ENCODE peak calls at places on chromosomes 16 and 17, in four cellular contexts. Q is AG04450, A is left ventricle myocardium inferior, J is HFF-Myc. K is an unnamed sample.

GRCh38 chr17:36935681-36936454 is 1.4 kb upstream of the LHX1 start:
- DNase-seq in Q (no peak), J (no peak), A (no peak), K (no peak)

GRCh38 chr16:28181557-28181914 is 30.2 kb downstream of the XPO6 start:
- DNase-seq in Q (peak; percentile 91), J (peak; percentile 82), A (no peak), K (peak; percentile 93)

GRCh38 chr16:56734429-56734828 is 4.5 kb downstream of the NUP93 start:
- DNase-seq in J (no peak), Q (no peak), A (no peak), K (no peak)

GRCh38 chr17:50326831-50327364 is 19.0 kb upstream of the XYLT2 start:
- DNase-seq in A (no peak), J (no peak), Q (no peak), K (no peak)

GRCh38 chr17:41308251-41308917 is 725 bp downstream of the KRTAP16-1 start:
- DNase-seq in Q (no peak), J (no peak), A (peak; percentile 58), K (no peak)

GRCh38 chr17:73208139-73208827 is 15.4 kb downstream of the COG1 start:
- DNase-seq in Q (no peak), J (no peak), A (no peak), K (no peak)

GRCh38 chr17:77571141-77571540 is 387.4 kb upstream of the TNRC6C start:
- DNase-seq in A (no peak), J (no peak), Q (no peak), K (no peak)

GRCh38 chr17:67558740-67559380 is 158.9 kb upstream of the NOL11 start:
- DNase-seq in A (no peak), J (no peak), Q (no peak), K (no peak)

GRCh38 chr17:79515646-79516604 is 94.9 kb downstream of the RBFOX3 start:
- DNase-seq in A (no peak), Q (no peak), J (no peak), K (no peak)

GRCh38 chr16:49093939-49094338 is 187.7 kb downstream of the CBLN1 start:
- DNase-seq in J (no peak), A (no peak), Q (no peak), K (no peak)

GRCh38 chr16:57071840-57072541 is 20.4 kb upstream of the CPNE2 start:
- DNase-seq in Q (no peak), J (peak; percentile 17), A (no peak), K (no peak)

GRCh38 chr17:39001703-39002637 is 34.8 kb upstream of the FBXO47 start:
- DNase-seq in Q (no peak), A (peak; percentile 85), J (peak; percentile 71), K (no peak)

GRCh38 chr17:71635187-71635586 is 485.6 kb upstream of the SOX9 start:
- DNase-seq in Q (no peak), A (no peak), J (no peak), K (no peak)

GRCh38 chr16:53545433-53545832 is 42.4 kb upstream of the AKTIP start:
- DNase-seq in Q (no peak), A (no peak), J (no peak), K (no peak)

GRCh38 chr16:26727801-26728200 is 338.9 kb upstream of the C16orf82 start:
- DNase-seq in A (no peak), Q (no peak), J (no peak), K (no peak)

GRCh38 chr16:84532299-84532724 is 27.9 kb upstream of the MEAK7 start:
- DNase-seq in A (peak; percentile 61), Q (peak; percentile 94), J (peak; percentile 86), K (peak; percentile 74)

GRCh38 chr16:75000481-75001081 is 1.8 kb downstream of the ZNRF1 start:
- DNase-seq in A (no peak), J (no peak), Q (no peak), K (no peak)
- TF ChIP-seq CTCF in A (no peak), J (no peak), Q (no peak), K (no peak)

GRCh38 chr16:79597775-79598174 is 2.8 kb downstream of the MAF start:
- DNase-seq in Q (no peak), A (no peak), J (no peak), K (no peak)

GRCh38 chr16:79599837-79600635 is 501 bp downstream of the MAF start:
- DNase-seq in Q (no peak), A (peak; percentile 73), J (no peak), K (no peak)

GRCh38 chr16:79597277-79597676 is 3.3 kb downstream of the MAF start:
- DNase-seq in A (no peak), J (no peak), Q (no peak), K (no peak)

GRCh38 chr16:79599256-79599836 is 1.2 kb downstream of the MAF start:
- DNase-seq in J (no peak), Q (no peak), A (peak; percentile 29), K (no peak)

DNA sequence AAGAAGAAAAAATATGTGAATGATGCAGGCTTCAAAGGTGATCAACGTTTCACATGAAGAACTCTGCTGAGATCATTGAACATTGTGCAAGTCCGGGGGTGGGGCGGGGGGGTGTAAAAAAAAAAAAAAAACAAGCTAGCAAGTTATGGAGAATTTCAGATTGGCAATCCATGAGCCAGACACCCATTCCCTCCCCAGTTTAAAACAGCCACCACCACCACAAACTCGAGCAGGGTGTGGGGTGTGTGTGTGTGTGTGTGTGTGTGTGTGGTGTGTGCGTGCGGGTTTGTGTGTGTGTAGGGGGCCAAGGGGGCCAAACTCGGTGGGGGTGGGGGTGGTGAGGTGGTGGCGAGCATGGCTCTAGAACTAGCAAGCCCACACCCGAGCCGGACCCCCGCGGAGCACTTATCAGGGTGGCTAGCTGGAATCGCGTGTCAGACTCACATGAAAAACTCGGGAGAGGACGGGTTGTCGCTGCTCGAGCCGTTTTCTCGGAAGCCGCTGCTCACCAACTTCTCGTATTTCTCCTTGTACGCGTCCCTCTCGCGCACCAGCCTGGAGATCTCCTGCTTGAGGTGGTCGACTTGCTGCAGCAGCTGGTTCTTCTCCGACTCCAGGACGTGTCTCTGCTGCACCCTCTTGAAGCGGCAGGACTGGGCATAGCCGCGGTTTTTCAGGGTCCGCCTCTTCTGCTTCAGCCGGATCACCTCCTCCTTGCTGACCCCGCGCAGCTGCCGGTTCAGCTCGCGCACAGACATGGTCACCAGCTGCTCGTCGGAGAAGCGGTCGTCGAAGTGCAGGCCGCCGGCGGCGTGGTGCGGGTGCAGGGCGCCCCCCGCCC is 2.0 kb downstream of the MAF start:
- DNase-seq in Q (no peak), A (peak; percentile 62), J (no peak), K (peak; percentile 31)
- H3K4me3 ChIP-seq in Q (peak overlapping the region; percentile 25), A (peak overlapping the region; percentile 79), J (no peak overlapping the region), K (peak overlapping the region; percentile 46)

DNA sequence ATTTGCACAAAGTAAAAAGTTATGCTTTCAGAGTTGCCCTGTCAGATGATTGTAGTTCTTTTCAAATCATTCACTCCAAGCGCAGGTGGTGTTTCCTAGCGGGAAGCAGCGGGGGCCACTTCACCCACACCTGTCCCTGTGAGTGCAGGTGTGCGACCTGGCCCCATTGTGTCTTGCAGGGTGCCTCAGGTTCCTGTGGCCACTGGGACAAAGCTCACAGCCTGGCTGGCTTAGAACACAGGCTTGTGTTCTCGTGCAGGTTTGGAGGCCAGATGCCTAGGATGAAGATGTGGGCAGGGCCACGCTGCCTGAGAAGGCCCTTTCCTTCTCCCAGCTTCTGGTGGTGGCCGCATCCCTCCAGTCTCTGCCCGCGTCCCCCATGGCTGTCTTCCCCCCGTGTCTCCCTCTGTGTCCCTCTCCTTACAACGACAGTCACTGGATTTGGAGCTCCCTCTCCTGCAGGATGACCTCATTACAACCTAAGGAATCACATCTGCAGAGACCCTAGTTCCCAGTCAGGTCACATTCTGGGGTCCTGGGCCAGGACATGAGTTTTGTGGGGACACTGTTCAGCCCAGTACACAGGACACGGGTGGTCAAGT is 90.5 kb downstream of the NPIPB11 start:
- DNase-seq in J (no peak), A (no peak), Q (no peak), K (no peak)
- TF ChIP-seq CTCF in J (no peak), A (peak; percentile 40), Q (no peak), K (no peak)

DNA sequence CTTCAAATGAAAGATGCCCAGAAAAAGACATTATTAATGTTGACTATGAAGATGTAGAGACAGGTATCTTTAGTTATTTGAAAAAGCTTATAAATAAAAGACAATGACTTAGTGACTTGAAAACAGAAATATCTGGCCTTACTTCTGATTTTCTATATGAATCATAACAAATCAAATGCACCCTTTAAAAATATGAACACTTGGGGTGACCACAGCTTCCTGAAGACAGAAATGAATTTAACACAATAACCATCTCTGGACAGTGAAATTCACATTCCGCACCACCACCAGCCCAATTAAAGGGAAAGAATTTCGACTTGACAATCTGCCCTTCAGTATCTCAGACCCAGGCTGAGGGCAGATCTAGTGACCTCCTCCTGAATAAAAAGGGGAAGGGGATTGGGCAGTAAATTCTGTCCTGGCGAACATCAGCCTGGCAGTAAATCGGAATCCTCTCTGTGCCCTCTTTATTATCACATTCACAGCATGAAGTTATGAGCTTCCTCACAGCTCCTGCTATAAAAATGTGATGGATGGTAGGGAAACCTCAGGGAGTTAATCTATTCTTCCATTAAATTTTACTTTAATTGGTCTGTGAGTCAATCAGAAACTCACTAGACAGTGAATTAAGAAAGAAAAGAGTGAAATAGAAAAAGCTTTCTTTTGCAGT is 131.5 kb downstream of the SNX11 start:
- DNase-seq in J (no peak), Q (no peak), A (no peak), K (no peak)
- H3K4me3 ChIP-seq in J (no peak overlapping the region), Q (no peak overlapping the region), A (no peak overlapping the region), K (no peak overlapping the region)